ENCODE peak calls at places on chromosome X, in eight cellular contexts. C is uterus; D is left ventricle myocardium inferior; L is astrocyte; V is heart left ventricle; E is H9; Y is esophagus muscularis mucosa; H is CD4-positive, CD25-positive, alpha-beta regulatory T cell. J is an unnamed sample. For H3K4me1, the result is how much of the 10 kb centered on the place peaks cover.

GRCh38 chrX:119236599-119237525 is 777 bp downstream of the PGRMC1 start:
- DNase-seq in D (peak), L (peak), H (peak), V (no peak), C (peak), E (no peak), Y (no peak), J (peak)

GRCh38 chrX:115898382-115899001 is 272.1 kb upstream of the AGTR2 start:
- DNase-seq in H (peak), E (peak), Y (no peak), V (peak), D (no peak), L (no peak), C (peak), J (peak)

GRCh38 chrX:111041018-111041462 is 55.0 kb upstream of the PAK3 start:
- DNase-seq in E (no peak), H (peak), V (no peak), D (no peak), C (no peak), L (peak), Y (no peak), J (no peak)

GRCh38 chrX:43703211-43703791 is 47.2 kb downstream of the MAOA start:
- DNase-seq in H (no peak), C (no peak), E (no peak), V (no peak), L (peak), D (no peak), Y (no peak), J (peak)

GRCh38 chrX:53262189-53262917 is 19.0 kb downstream of the IQSEC2 start:
- DNase-seq in L (no peak), E (no peak), V (no peak), D (no peak), Y (no peak), H (no peak), C (no peak), J (no peak)

GRCh38 chrX:19747672-19748610 is 139.5 kb downstream of the SH3KBP1 start:
- DNase-seq in Y (no peak), H (peak), D (peak), L (no peak), V (no peak), E (no peak), C (no peak), J (peak)

GRCh38 chrX:26851981-26852380 is 611.2 kb downstream of the PPP4R3C start:
- DNase-seq in D (no peak), V (no peak), L (no peak), Y (no peak), C (no peak), H (no peak), E (no peak), J (no peak)

GRCh38 chrX:22952011-22952410 is 47.7 kb upstream of the DDX53 start:
- DNase-seq in H (no peak), D (no peak), Y (no peak), L (peak), E (no peak), V (no peak), C (no peak), J (no peak)

GRCh38 chrX:13489451-13489850 is 80.0 kb upstream of the EGFL6 start:
- DNase-seq in V (peak), D (peak), Y (peak), L (peak), E (no peak), C (peak), H (no peak), J (peak)

GRCh38 chrX:50677789-50678188 is 136.2 kb downstream of the SHROOM4 start:
- DNase-seq in V (no peak), D (no peak), E (no peak), L (no peak), C (no peak), H (no peak), Y (no peak), J (no peak)

GRCh38 chrX:34884693-34885277 is 57.8 kb upstream of the FAM47B start:
- DNase-seq in L (peak), Y (no peak), C (no peak), V (no peak), H (no peak), D (no peak), E (no peak), J (no peak)

GRCh38 chrX:120463241-120463640 is 5.9 kb downstream of the LAMP2 start:
- DNase-seq in L (no peak), H (no peak), E (no peak), V (no peak), C (peak), D (no peak), Y (no peak), J (peak)

GRCh38 chrX:133335027-133335426 is 80.3 kb downstream of the GPC4 start:
- DNase-seq in D (no peak), E (no peak), L (no peak), Y (no peak), C (peak), H (peak), V (no peak), J (peak)

GRCh38 chrX:11267311-11267910 is 25.8 kb upstream of the AMELX start:
- DNase-seq in E (no peak), D (no peak), C (no peak), L (no peak), H (no peak), V (no peak), Y (no peak), J (no peak)

GRCh38 chrX:100928660-100929613 is at the start of gene XKRX:
- DNase-seq in L (peak), H (peak), D (peak), V (no peak), Y (no peak), C (peak), E (peak), J (peak)

GRCh38 chrX:101823236-101823635 is 108.6 kb downstream of the ZMAT1 start:
- DNase-seq in D (no peak), L (no peak), C (no peak), E (no peak), Y (no peak), H (no peak), V (no peak), J (no peak)

GRCh38 chrX:149060921-149061320 is 444.2 kb downstream of the IDS start:
- DNase-seq in E (no peak), H (no peak), L (peak), Y (no peak), D (no peak), C (no peak), V (no peak), J (no peak)

GRCh38 chrX:130110379-130111219 is at the start of gene ELF4:
- DNase-seq in V (peak), H (peak), E (no peak), L (no peak), C (peak), D (peak), Y (no peak), J (peak)

GRCh38 chrX:132876933-132877332 is 81.5 kb downstream of the HS6ST2 start:
- DNase-seq in D (no peak), Y (no peak), L (no peak), V (no peak), C (no peak), H (no peak), E (no peak), J (no peak)

GRCh38 chrX:39427492-39428289 is 626.4 kb downstream of the MID1IP1 start:
- DNase-seq in L (peak), E (no peak), D (no peak), C (peak), H (peak), V (no peak), Y (no peak), J (no peak)

GRCh38 chrX:13014111-13015094 is 30.0 kb downstream of the FAM9C start:
- DNase-seq in D (no peak), L (no peak), H (no peak), C (no peak), V (no peak), E (no peak), Y (no peak), J (no peak)

GRCh38 chrX:107775000-107775733 is 420 bp downstream of the TSC22D3 start:
- DNase-seq in E (no peak), L (no peak), C (no peak), D (no peak), Y (no peak), H (no peak), V (no peak), J (peak)

GRCh38 chrX:153793291-153793690 is 884 bp downstream of the IDH3G start:
- DNase-seq in H (no peak), Y (no peak), E (no peak), C (no peak), V (no peak), L (no peak), D (no peak), J (peak)

GRCh38 chrX:111445485-111445884 is 33.5 kb upstream of the DCX start:
- DNase-seq in L (peak), D (no peak), E (no peak), H (peak), V (no peak), Y (no peak), C (no peak), J (peak)

GRCh38 chrX:123917069-123917468 is 44.4 kb upstream of the STAG2 start:
- DNase-seq in V (no peak), L (no peak), E (no peak), C (no peak), H (no peak), Y (no peak), D (no peak), J (no peak)

GRCh38 chrX:153910446-153910845 is 6.0 kb downstream of the AVPR2 start:
- DNase-seq in E (no peak), C (no peak), L (no peak), H (no peak), D (no peak), V (no peak), Y (no peak), J (no peak)

GRCh38 chrX:142156567-142156966 is 48.5 kb downstream of the MAGEC2 start:
- DNase-seq in V (no peak), Y (no peak), D (no peak), H (no peak), C (no peak), L (no peak), E (peak), J (no peak)

GRCh38 chrX:46381630-46382029 is 163.6 kb downstream of the ZNF674 start:
- DNase-seq in Y (no peak), D (no peak), V (no peak), C (no peak), L (peak), E (peak), H (peak), J (no peak)

GRCh38 chrX:71909956-71910355 is 689 bp upstream of the NHSL2 start:
- DNase-seq in Y (no peak), D (no peak), E (peak), V (peak), H (no peak), C (peak), L (no peak), J (no peak)

GRCh38 chrX:39645059-39645895 is 452.5 kb downstream of the BCOR start:
- DNase-seq in E (no peak), Y (no peak), V (peak), L (peak), H (no peak), D (peak), C (peak), J (no peak)

GRCh38 chrX:47523297-47523696 is 37.7 kb upstream of the ARAF start:
- DNase-seq in H (peak), C (peak), D (peak), E (peak), Y (peak), V (peak), L (peak), J (peak)

GRCh38 chrX:26100421-26100920 is 37.7 kb upstream of the MAGEB18 start:
- DNase-seq in D (no peak), H (no peak), L (no peak), C (no peak), E (no peak), V (no peak), Y (no peak), J (no peak)

GRCh38 chrX:26586570-26586969 is 370.6 kb downstream of the MAGEB5 start:
- DNase-seq in C (no peak), L (no peak), Y (no peak), E (no peak), H (no peak), V (no peak), D (no peak), J (no peak)

GRCh38 chrX:106168107-106168506 is at the start of gene PWWP3B:
- DNase-seq in Y (no peak), H (no peak), V (peak), C (peak), L (peak), E (peak), D (peak), J (peak)

GRCh38 chrX:67780694-67781109 is 236.9 kb downstream of the AR start:
- DNase-seq in V (peak), L (peak), E (no peak), Y (no peak), C (peak), H (no peak), D (peak), J (no peak)

GRCh38 chrX:66030505-66031317 is 9.2 kb downstream of the VSIG4 start:
- DNase-seq in L (no peak), V (no peak), E (peak), D (no peak), Y (no peak), H (peak), C (no peak), J (peak)

GRCh38 chrX:24902808-24903207 is 113.0 kb downstream of the ARX start:
- DNase-seq in L (peak), C (no peak), H (no peak), D (no peak), Y (no peak), E (no peak), V (no peak), J (no peak)

GRCh38 chrX:65610040-65610439 is 57.4 kb upstream of the MSN start:
- DNase-seq in Y (no peak), L (no peak), H (no peak), C (no peak), D (no peak), E (no peak), V (no peak), J (no peak)

GRCh38 chrX:7514871-7515599 is 327.9 kb upstream of the VCX start:
- DNase-seq in C (no peak), E (no peak), Y (no peak), L (no peak), H (no peak), D (no peak), V (no peak), J (no peak)

GRCh38 chrX:130857207-130857606 is 45.8 kb downstream of the ENOX2 start:
- DNase-seq in D (no peak), V (no peak), C (no peak), Y (no peak), L (no peak), E (no peak), H (peak), J (no peak)

GRCh38 chrX:2511326-2511725 is 10.6 kb upstream of the DHRSX start:
- DNase-seq in V (no peak), C (no peak), H (no peak), E (no peak), Y (no peak), D (no peak), L (no peak), J (no peak)

GRCh38 chrX:2514131-2514530 is 13.4 kb upstream of the DHRSX start:
- DNase-seq in D (no peak), E (no peak), H (no peak), L (no peak), C (no peak), V (no peak), Y (no peak), J (no peak)

GRCh38 chrX:2516612-2517011 is 15.8 kb upstream of the DHRSX start:
- DNase-seq in E (no peak), D (no peak), L (no peak), H (no peak), Y (no peak), C (no peak), V (no peak), J (no peak)

GRCh38 chrX:2512501-2512900 is 11.7 kb upstream of the DHRSX start:
- DNase-seq in H (no peak), L (no peak), E (no peak), V (no peak), Y (no peak), C (no peak), D (no peak), J (no peak)

GRCh38 chrX:2513120-2513664 is 12.4 kb upstream of the DHRSX start:
- DNase-seq in E (no peak), C (no peak), V (no peak), L (no peak), Y (no peak), D (no peak), H (no peak), J (no peak)
- H3K4me1 ChIP-seq in E (under half), C (under half), V (under half), L (under half), Y (under half), D (under half), H (under half), J (under half)

GRCh38 chrX:79728421-79728820 is 286.1 kb upstream of the TBX22 start:
- DNase-seq in H (no peak), Y (no peak), C (no peak), E (no peak), L (no peak), V (no peak), D (no peak), J (no peak)
- H3K4me1 ChIP-seq in H (under half), Y (under half), C (under half), E (under half), L (under half), V (under half), D (under half), J (under half)

DNA sequence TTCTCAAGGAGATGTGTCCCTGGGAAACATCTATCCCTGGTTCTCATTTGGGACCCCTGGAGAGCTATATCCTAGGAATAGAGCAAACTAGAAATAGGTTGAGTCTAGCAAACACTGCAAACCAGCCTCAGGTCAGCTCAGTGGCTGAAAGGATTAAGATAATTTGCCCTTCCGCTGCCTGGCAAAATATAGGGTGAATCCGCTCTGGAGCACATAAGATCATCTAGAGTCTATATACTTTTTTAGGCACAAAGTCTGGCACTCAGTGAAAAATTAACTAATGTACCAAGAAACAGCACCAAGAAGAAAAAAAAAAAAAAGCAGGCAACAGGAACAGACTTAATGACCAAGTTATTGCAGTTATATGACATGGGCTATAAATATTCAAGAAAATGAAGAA is 7.3 kb upstream of the GUCY2F start:
- DNase-seq in V (no peak), Y (no peak), E (no peak), C (no peak), L (no peak), H (no peak), D (no peak), J (no peak)
- H3K4me1 ChIP-seq in V (under half), Y (under half), E (under half), C (under half), L (under half), H (under half), D (under half), J (under half)

DNA sequence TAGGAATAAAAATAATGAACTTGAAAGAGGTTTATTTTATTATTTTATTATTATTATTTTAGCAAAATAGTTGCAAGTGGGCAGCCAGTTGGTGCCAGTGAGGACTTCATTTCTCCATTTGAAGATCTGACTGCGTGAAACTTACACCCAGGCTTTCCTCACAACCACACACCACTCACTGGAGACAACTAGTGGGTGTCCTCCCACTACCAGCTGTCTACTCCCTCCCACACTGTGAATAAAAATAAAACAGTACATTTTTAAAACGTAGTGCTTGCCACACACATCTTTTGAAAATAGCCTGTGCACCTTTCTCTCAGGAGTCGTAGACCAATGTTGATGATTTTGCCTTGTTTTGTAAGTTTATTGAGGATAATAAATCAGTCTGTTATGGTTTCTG is 7.4 kb downstream of the FGF13 start:
- DNase-seq in H (no peak), V (no peak), C (no peak), D (no peak), L (no peak), Y (no peak), E (no peak), J (no peak)
- H3K4me1 ChIP-seq in H (under half), V (under half), C (under half), D (under half), L (under half), Y (under half), E (under half), J (under half)

J was measured in small intestine.